ENCODE peak calls at places on chromosomes 7 and 10, in nine cellular contexts. One of them, this sample, is unnamed.

GRCh38 chr7:149610441-149611011 is 112.9 kb upstream of the ZNF746 start:
- DNase-seq in GM20000: no peak
- DNase-seq in AG09309: no peak
- DNase-seq in activated B cell treated with CpG ODN at 0.5 μM for 24 hours: no peak
- DNase-seq in mammary epithelial cell: no peak
- DNase-seq in tibial nerve: no peak
- DNase-seq in neural progenitor cell: no peak
- DNase-seq in choroid plexus epithelial cell: no peak
- DNase-seq in pancreas: no peak
- DNase-seq in this sample: no peak

GRCh38 chr10:132975976-132976682 is 33.8 kb upstream of the CFAP46 start:
- DNase-seq in activated B cell treated with CpG ODN at 0.5 μM for 24 hours: no peak
- DNase-seq in choroid plexus epithelial cell: no peak
- DNase-seq in AG09309: no peak
- DNase-seq in pancreas: no peak
- DNase-seq in tibial nerve: no peak
- DNase-seq in GM20000: no peak
- DNase-seq in mammary epithelial cell: no peak
- DNase-seq in neural progenitor cell: no peak
- DNase-seq in this sample: no peak

GRCh38 chr10:63365976-63366765 is 99.6 kb downstream of the JMJD1C start:
- DNase-seq in choroid plexus epithelial cell: no peak
- DNase-seq in pancreas: no peak
- DNase-seq in tibial nerve: no peak
- DNase-seq in GM20000: no peak
- DNase-seq in mammary epithelial cell: no peak
- DNase-seq in AG09309: no peak
- DNase-seq in activated B cell treated with CpG ODN at 0.5 μM for 24 hours: no peak
- DNase-seq in neural progenitor cell: peak; percentile 4
- DNase-seq in this sample: no peak

GRCh38 chr7:149229526-149229925 is 9.9 kb upstream of the ZNF212 start:
- DNase-seq in choroid plexus epithelial cell: no peak
- DNase-seq in AG09309: no peak
- DNase-seq in pancreas: no peak
- DNase-seq in tibial nerve: no peak
- DNase-seq in GM20000: no peak
- DNase-seq in mammary epithelial cell: no peak
- DNase-seq in activated B cell treated with CpG ODN at 0.5 μM for 24 hours: no peak
- DNase-seq in neural progenitor cell: peak; percentile 23
- DNase-seq in this sample: no peak

GRCh38 chr10:63829020-63829419 is 307.8 kb downstream of the REEP3 start:
- DNase-seq in GM20000: no peak
- DNase-seq in mammary epithelial cell: peak; percentile 39
- DNase-seq in tibial nerve: no peak
- DNase-seq in AG09309: no peak
- DNase-seq in neural progenitor cell: no peak
- DNase-seq in pancreas: no peak
- DNase-seq in activated B cell treated with CpG ODN at 0.5 μM for 24 hours: no peak
- DNase-seq in choroid plexus epithelial cell: peak; percentile 26
- DNase-seq in this sample: peak; percentile 65

GRCh38 chr7:39333701-39334100 is 232.5 kb upstream of the YAE1 start:
- DNase-seq in neural progenitor cell: no peak
- DNase-seq in mammary epithelial cell: no peak
- DNase-seq in choroid plexus epithelial cell: no peak
- DNase-seq in pancreas: no peak
- DNase-seq in activated B cell treated with CpG ODN at 0.5 μM for 24 hours: no peak
- DNase-seq in AG09309: no peak
- DNase-seq in GM20000: no peak
- DNase-seq in tibial nerve: no peak
- DNase-seq in this sample: no peak

GRCh38 chr10:46523881-46524470 is 32.5 kb downstream of the GPRIN2 start:
- DNase-seq in choroid plexus epithelial cell: peak; percentile 91
- DNase-seq in activated B cell treated with CpG ODN at 0.5 μM for 24 hours: no peak
- DNase-seq in neural progenitor cell: no peak
- DNase-seq in tibial nerve: peak; percentile 12
- DNase-seq in mammary epithelial cell: peak; percentile 89
- DNase-seq in GM20000: no peak
- DNase-seq in AG09309: peak; percentile 83
- DNase-seq in pancreas: no peak
- DNase-seq in this sample: peak; percentile 94

GRCh38 chr7:73986158-73986631 is 41.8 kb upstream of the ELN start:
- DNase-seq in choroid plexus epithelial cell: no peak
- DNase-seq in GM20000: no peak
- DNase-seq in mammary epithelial cell: no peak
- DNase-seq in activated B cell treated with CpG ODN at 0.5 μM for 24 hours: no peak
- DNase-seq in neural progenitor cell: peak; percentile 21
- DNase-seq in pancreas: no peak
- DNase-seq in tibial nerve: peak; percentile 38
- DNase-seq in AG09309: no peak
- DNase-seq in this sample: no peak

GRCh38 chr10:122056431-122057094 is 67.6 kb downstream of the TACC2 start:
- DNase-seq in GM20000: no peak
- DNase-seq in choroid plexus epithelial cell: no peak
- DNase-seq in tibial nerve: no peak
- DNase-seq in neural progenitor cell: no peak
- DNase-seq in mammary epithelial cell: peak; percentile 68
- DNase-seq in pancreas: no peak
- DNase-seq in activated B cell treated with CpG ODN at 0.5 μM for 24 hours: no peak
- DNase-seq in AG09309: no peak
- DNase-seq in this sample: peak; percentile 73

GRCh38 chr10:122052702-122053101 is 63.7 kb downstream of the TACC2 start:
- DNase-seq in GM20000: no peak
- DNase-seq in mammary epithelial cell: no peak
- DNase-seq in tibial nerve: no peak
- DNase-seq in choroid plexus epithelial cell: no peak
- DNase-seq in pancreas: no peak
- DNase-seq in neural progenitor cell: no peak
- DNase-seq in AG09309: no peak
- DNase-seq in activated B cell treated with CpG ODN at 0.5 μM for 24 hours: no peak
- DNase-seq in this sample: peak; percentile 85

GRCh38 chr10:122055252-122055651 is 66.3 kb downstream of the TACC2 start:
- DNase-seq in mammary epithelial cell: no peak
- DNase-seq in neural progenitor cell: no peak
- DNase-seq in pancreas: no peak
- DNase-seq in AG09309: no peak
- DNase-seq in choroid plexus epithelial cell: no peak
- DNase-seq in GM20000: no peak
- DNase-seq in activated B cell treated with CpG ODN at 0.5 μM for 24 hours: no peak
- DNase-seq in tibial nerve: no peak
- DNase-seq in this sample: no peak

GRCh38 chr10:122053314-122053713 is 64.4 kb downstream of the TACC2 start:
- DNase-seq in mammary epithelial cell: no peak
- DNase-seq in GM20000: no peak
- DNase-seq in choroid plexus epithelial cell: no peak
- DNase-seq in neural progenitor cell: no peak
- DNase-seq in activated B cell treated with CpG ODN at 0.5 μM for 24 hours: no peak
- DNase-seq in AG09309: no peak
- DNase-seq in tibial nerve: no peak
- DNase-seq in pancreas: no peak
- DNase-seq in this sample: no peak

GRCh38 chr10:122054046-122055025 is 65.4 kb downstream of the TACC2 start:
- DNase-seq in choroid plexus epithelial cell: peak; percentile 74
- DNase-seq in pancreas: no peak
- DNase-seq in mammary epithelial cell: no peak
- DNase-seq in tibial nerve: peak; percentile 53
- DNase-seq in neural progenitor cell: peak; percentile 75
- DNase-seq in AG09309: no peak
- DNase-seq in activated B cell treated with CpG ODN at 0.5 μM for 24 hours: no peak
- DNase-seq in GM20000: no peak
- DNase-seq in this sample: peak; percentile 84
- TF ChIP-seq CTCF in choroid plexus epithelial cell: peak; percentile 83
- TF ChIP-seq CTCF in pancreas: peak; percentile 17
- TF ChIP-seq CTCF in mammary epithelial cell: peak; percentile 75
- TF ChIP-seq CTCF in tibial nerve: peak; percentile 61
- TF ChIP-seq CTCF in neural progenitor cell: peak; percentile 84
- TF ChIP-seq CTCF in AG09309: peak; percentile 27
- TF ChIP-seq CTCF in activated B cell treated with CpG ODN at 0.5 μM for 24 hours: no peak
- TF ChIP-seq CTCF in GM20000: no peak
- TF ChIP-seq CTCF in this sample: peak; percentile 80

GRCh38 chr7:47354831-47355541 is 226.9 kb downstream of the TNS3 start:
- DNase-seq in activated B cell treated with CpG ODN at 0.5 μM for 24 hours: no peak
- DNase-seq in pancreas: peak; percentile 55
- DNase-seq in neural progenitor cell: no peak
- DNase-seq in choroid plexus epithelial cell: no peak
- DNase-seq in AG09309: no peak
- DNase-seq in tibial nerve: no peak
- DNase-seq in mammary epithelial cell: no peak
- DNase-seq in GM20000: no peak
- DNase-seq in this sample: no peak

GRCh38 chr7:47350425-47350824 is 231.5 kb downstream of the TNS3 start:
- DNase-seq in mammary epithelial cell: no peak
- DNase-seq in activated B cell treated with CpG ODN at 0.5 μM for 24 hours: no peak
- DNase-seq in choroid plexus epithelial cell: no peak
- DNase-seq in pancreas: no peak
- DNase-seq in GM20000: no peak
- DNase-seq in tibial nerve: no peak
- DNase-seq in neural progenitor cell: no peak
- DNase-seq in AG09309: no peak
- DNase-seq in this sample: no peak

GRCh38 chr7:47349401-47349800 is 232.5 kb downstream of the TNS3 start:
- DNase-seq in tibial nerve: no peak
- DNase-seq in activated B cell treated with CpG ODN at 0.5 μM for 24 hours: no peak
- DNase-seq in mammary epithelial cell: no peak
- DNase-seq in choroid plexus epithelial cell: no peak
- DNase-seq in GM20000: no peak
- DNase-seq in AG09309: no peak
- DNase-seq in pancreas: no peak
- DNase-seq in neural progenitor cell: no peak
- DNase-seq in this sample: no peak

GRCh38 chr7:47352394-47352968 is 229.4 kb downstream of the TNS3 start:
- DNase-seq in mammary epithelial cell: no peak
- DNase-seq in pancreas: no peak
- DNase-seq in neural progenitor cell: no peak
- DNase-seq in tibial nerve: no peak
- DNase-seq in AG09309: no peak
- DNase-seq in GM20000: no peak
- DNase-seq in activated B cell treated with CpG ODN at 0.5 μM for 24 hours: no peak
- DNase-seq in choroid plexus epithelial cell: no peak
- DNase-seq in this sample: no peak

DNA sequence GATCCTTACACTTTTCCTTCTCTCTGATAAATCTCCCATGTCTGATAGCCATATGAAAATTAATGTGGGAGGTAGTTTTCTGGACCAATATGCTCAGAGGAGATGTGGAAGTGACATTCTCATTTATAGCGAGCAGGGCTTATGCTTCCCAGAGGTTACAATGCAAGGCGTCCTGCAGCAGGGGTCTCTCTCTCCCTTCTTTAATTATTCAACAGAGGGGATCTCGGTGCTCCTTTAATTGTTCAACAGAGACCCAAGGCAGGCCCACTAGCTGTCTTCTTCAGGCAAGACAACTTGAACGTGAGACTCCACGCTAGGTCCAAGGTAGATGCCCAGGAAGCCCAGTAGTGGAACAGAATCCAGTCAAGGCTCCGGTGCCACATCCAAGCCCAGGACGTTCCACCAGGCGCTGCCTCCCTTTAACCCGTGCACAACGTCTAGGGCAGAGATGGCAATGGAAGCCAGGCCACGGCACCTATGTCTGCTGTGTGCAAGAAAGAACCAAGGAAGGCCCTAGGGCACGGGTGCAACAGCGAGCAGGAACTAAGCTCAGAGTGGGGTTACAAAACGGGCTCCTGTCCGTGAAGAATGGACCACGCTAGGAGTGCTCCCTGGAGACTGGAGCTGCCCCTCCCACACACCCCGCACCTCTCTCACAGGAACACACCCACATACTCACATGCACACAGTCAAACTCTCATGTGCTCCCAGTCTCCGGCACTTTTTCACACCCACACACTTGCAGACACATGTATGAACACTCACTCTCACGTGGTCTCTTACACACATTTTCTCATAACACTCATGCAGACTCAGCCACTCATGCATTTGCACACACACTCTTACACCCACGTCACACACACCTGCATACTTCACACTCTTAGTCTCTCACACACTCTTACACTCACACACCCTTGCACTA is 230.4 kb downstream of the TNS3 start:
- DNase-seq in neural progenitor cell: peak; percentile 38
- DNase-seq in activated B cell treated with CpG ODN at 0.5 μM for 24 hours: no peak
- DNase-seq in AG09309: no peak
- DNase-seq in pancreas: no peak
- DNase-seq in GM20000: no peak
- DNase-seq in choroid plexus epithelial cell: no peak
- DNase-seq in tibial nerve: no peak
- DNase-seq in mammary epithelial cell: no peak
- DNase-seq in this sample: no peak
- TF ChIP-seq CTCF in neural progenitor cell: peak; percentile 44
- TF ChIP-seq CTCF in activated B cell treated with CpG ODN at 0.5 μM for 24 hours: no peak
- TF ChIP-seq CTCF in AG09309: no peak
- TF ChIP-seq CTCF in pancreas: no peak
- TF ChIP-seq CTCF in GM20000: no peak
- TF ChIP-seq CTCF in choroid plexus epithelial cell: no peak
- TF ChIP-seq CTCF in tibial nerve: no peak
- TF ChIP-seq CTCF in mammary epithelial cell: no peak
- TF ChIP-seq CTCF in this sample: no peak

DNA sequence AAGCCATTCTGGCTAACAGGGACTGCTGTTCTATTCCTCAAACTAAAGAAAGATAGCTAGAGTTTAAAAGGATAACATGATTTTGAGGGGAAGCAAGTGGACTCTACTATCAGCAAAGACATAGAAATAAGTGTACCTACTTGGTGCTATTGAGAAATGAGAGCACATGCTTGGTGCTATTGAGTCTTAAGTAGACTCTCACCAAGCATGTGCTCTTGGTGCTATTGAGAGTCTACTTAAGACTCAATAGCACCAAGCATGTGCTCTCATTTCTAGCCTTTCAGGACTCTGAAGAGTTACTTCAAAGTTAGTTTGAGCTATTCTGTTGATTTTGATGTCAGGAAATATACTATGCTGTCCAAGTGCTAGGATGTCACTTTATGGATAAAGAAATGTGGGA is 733.0 kb upstream of the ZWINT start:
- DNase-seq in AG09309: no peak
- DNase-seq in choroid plexus epithelial cell: no peak
- DNase-seq in neural progenitor cell: no peak
- DNase-seq in GM20000: no peak
- DNase-seq in tibial nerve: no peak
- DNase-seq in mammary epithelial cell: no peak
- DNase-seq in activated B cell treated with CpG ODN at 0.5 μM for 24 hours: no peak
- DNase-seq in pancreas: no peak
- DNase-seq in this sample: no peak
- TF ChIP-seq CTCF in AG09309: no peak
- TF ChIP-seq CTCF in choroid plexus epithelial cell: no peak
- TF ChIP-seq CTCF in neural progenitor cell: no peak
- TF ChIP-seq CTCF in GM20000: no peak
- TF ChIP-seq CTCF in tibial nerve: no peak
- TF ChIP-seq CTCF in mammary epithelial cell: no peak
- TF ChIP-seq CTCF in activated B cell treated with CpG ODN at 0.5 μM for 24 hours: no peak
- TF ChIP-seq CTCF in pancreas: no peak
- TF ChIP-seq CTCF in this sample: no peak

DNA sequence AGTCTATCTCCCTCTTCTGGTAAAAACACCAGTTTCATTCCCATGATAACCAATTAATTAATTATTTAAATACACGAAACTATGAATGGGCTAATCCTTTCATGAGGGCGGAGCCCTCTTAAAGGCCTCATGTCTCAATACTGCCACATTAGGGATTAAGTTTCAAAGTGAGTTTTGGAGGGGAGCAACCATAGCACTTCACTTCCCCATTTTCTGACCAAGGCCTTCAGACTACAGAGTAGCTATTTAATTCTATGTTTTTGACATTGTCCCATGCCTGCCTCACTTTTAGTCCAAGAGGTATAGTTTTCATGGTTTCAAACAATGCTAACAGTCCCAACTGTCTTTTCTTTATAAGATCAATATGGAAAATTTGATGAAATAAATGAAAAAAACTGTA is 618.6 kb downstream of the ZWINT start:
- DNase-seq in mammary epithelial cell: no peak
- DNase-seq in pancreas: no peak
- DNase-seq in choroid plexus epithelial cell: no peak
- DNase-seq in tibial nerve: no peak
- DNase-seq in GM20000: no peak
- DNase-seq in AG09309: no peak
- DNase-seq in neural progenitor cell: no peak
- DNase-seq in activated B cell treated with CpG ODN at 0.5 μM for 24 hours: no peak
- DNase-seq in this sample: no peak
- TF ChIP-seq CTCF in mammary epithelial cell: no peak
- TF ChIP-seq CTCF in pancreas: no peak
- TF ChIP-seq CTCF in choroid plexus epithelial cell: no peak
- TF ChIP-seq CTCF in tibial nerve: no peak
- TF ChIP-seq CTCF in GM20000: no peak
- TF ChIP-seq CTCF in AG09309: no peak
- TF ChIP-seq CTCF in neural progenitor cell: no peak
- TF ChIP-seq CTCF in activated B cell treated with CpG ODN at 0.5 μM for 24 hours: no peak
- TF ChIP-seq CTCF in this sample: no peak

This sample was measured in MCF 10A.